ENCODE peak calls at places on chromosomes 11 and 22, in six cellular contexts. K is left lobe of liver; D is germinal center; J is stimulated activated naive B cell treated with anti-CD40 and anti-IgM and Interleukin-4, amounts not matched to agents 10 μg/mL and 1 μg/mL and 100 μg/mL, for 72 hours; R is activated naive CD4-positive, alpha-beta T cell treated with Interleukin-2 at 50 U/mL for 16 hours; G is astrocyte. W is an unnamed sample.

GRCh38 chr11:103993502-103993901 is 42.9 kb upstream of the DDI1 start:
- DNase-seq in K (no peak), D (no peak), J (no peak), R (no peak), G (peak), W (no peak)

GRCh38 chr11:79809487-79809886 is 368.7 kb upstream of the TENM4 start:
- DNase-seq in K (no peak), D (no peak), J (no peak), R (no peak), G (no peak), W (no peak)

GRCh38 chr22:40588726-40589125 is 47.8 kb downstream of the MRTFA start:
- DNase-seq in K (no peak), D (no peak), J (no peak), R (no peak), G (peak), W (peak)

GRCh38 chr11:95283653-95284052 is 52.7 kb upstream of the SESN3 start:
- DNase-seq in K (no peak), D (no peak), J (no peak), R (no peak), G (peak), W (peak)

GRCh38 chr22:24760708-24761306 is 13.7 kb downstream of the PIWIL3 start:
- DNase-seq in K (no peak), D (no peak), J (no peak), R (no peak), G (no peak), W (no peak)

GRCh38 chr11:44615041-44615513 is 49.6 kb downstream of the CD82 start:
- DNase-seq in K (no peak), D (no peak), J (no peak), R (no peak), G (no peak), W (no peak)

GRCh38 chr22:44355688-44356070 is 42.9 kb upstream of the SHISAL1 start:
- DNase-seq in K (no peak), D (no peak), J (no peak), R (no peak), G (no peak), W (no peak)

GRCh38 chr11:96306933-96307747 is 35.9 kb downstream of the MAML2 start:
- DNase-seq in K (peak), D (no peak), J (no peak), R (no peak), G (peak), W (peak)

GRCh38 chr11:115963170-115963569 is 459.0 kb upstream of the CADM1 start:
- DNase-seq in K (no peak), D (no peak), J (no peak), R (no peak), G (no peak), W (no peak)

GRCh38 chr11:122020902-122021301 is 95.1 kb downstream of the BLID start:
- DNase-seq in K (no peak), D (no peak), J (no peak), R (no peak), G (no peak), W (no peak)

GRCh38 chr11:88281317-88281712 is 56.2 kb downstream of the CTSC start:
- DNase-seq in K (no peak), D (no peak), J (no peak), R (no peak), G (no peak), W (no peak)

GRCh38 chr11:99366476-99366992 is 345.8 kb downstream of the CNTN5 start:
- DNase-seq in K (no peak), D (no peak), J (no peak), R (no peak), G (no peak), W (no peak)

GRCh38 chr11:77026743-77027142 is 7.5 kb upstream of the B3GNT6 start:
- DNase-seq in K (no peak), D (no peak), J (no peak), R (no peak), G (no peak), W (no peak)

GRCh38 chr11:24406389-24406788 is 90.5 kb upstream of the LUZP2 start:
- DNase-seq in K (no peak), D (no peak), J (no peak), R (no peak), G (no peak), W (no peak)

GRCh38 chr22:41908409-41909289 is 6.2 kb downstream of the SHISA8 start:
- DNase-seq in K (peak), D (no peak), J (no peak), R (no peak), G (no peak), W (no peak)

GRCh38 chr11:57325735-57326048 is 940 bp upstream of the TNKS1BP1 start:
- DNase-seq in K (peak), D (peak), J (no peak), R (no peak), G (no peak), W (no peak)

GRCh38 chr11:64127267-64128072 is 38.4 kb downstream of the MACROD1 start:
- DNase-seq in K (no peak), D (no peak), J (no peak), R (no peak), G (no peak), W (no peak)

GRCh38 chr11:111421251-111421650 is 42.2 kb upstream of the POU2AF1 start:
- DNase-seq in K (no peak), D (no peak), J (no peak), R (no peak), G (no peak), W (no peak)

GRCh38 chr11:65102142-65103095 is 6.4 kb downstream of the VPS51 start:
- DNase-seq in K (peak), D (no peak), J (no peak), R (no peak), G (no peak), W (no peak)